ENCODE peak calls at places on chromosomes 5 and 9, in five cellular contexts. P is suprapubic skin, L is A549, T is Panc1, C is Caco-2. O is an unnamed sample. For H3K4me1, the result is how much of the 10 kb centered on the place peaks cover.

GRCh38 chr5:91176288-91177016 is 206.7 kb downstream of the ARRDC3 start:
- DNase-seq in P (no peak), L (no peak), T (no peak), C (peak), O (no peak)

GRCh38 chr9:123327697-123328100 is 28.3 kb upstream of the CRB2 start:
- DNase-seq in P (no peak), L (no peak), T (no peak), C (peak), O (peak)

GRCh38 chr9:100296407-100296806 is 56.3 kb downstream of the TEX10 start:
- DNase-seq in P (no peak), L (no peak), T (no peak), C (no peak), O (no peak)

GRCh38 chr5:33482335-33482734 is 41.6 kb downstream of the TARS1 start:
- DNase-seq in P (no peak), L (no peak), T (no peak), C (no peak), O (no peak)

GRCh38 chr5:59893061-59893435 is 478 bp downstream of the PDE4D start:
- DNase-seq in P (no peak), L (no peak), T (no peak), C (no peak), O (no peak)

GRCh38 chr5:164002653-164003052 is 497.2 kb downstream of the MAT2B start:
- DNase-seq in P (no peak), L (no peak), T (no peak), C (no peak), O (peak)

GRCh38 chr5:78903936-78904335 is 81.2 kb downstream of the ARSB start:
- DNase-seq in P (no peak), L (no peak), T (no peak), C (no peak), O (peak)

GRCh38 chr5:171975262-171975876 is 31.1 kb downstream of the FBXW11 start:
- DNase-seq in P (no peak), L (no peak), T (no peak), C (no peak), O (no peak)

DNA sequence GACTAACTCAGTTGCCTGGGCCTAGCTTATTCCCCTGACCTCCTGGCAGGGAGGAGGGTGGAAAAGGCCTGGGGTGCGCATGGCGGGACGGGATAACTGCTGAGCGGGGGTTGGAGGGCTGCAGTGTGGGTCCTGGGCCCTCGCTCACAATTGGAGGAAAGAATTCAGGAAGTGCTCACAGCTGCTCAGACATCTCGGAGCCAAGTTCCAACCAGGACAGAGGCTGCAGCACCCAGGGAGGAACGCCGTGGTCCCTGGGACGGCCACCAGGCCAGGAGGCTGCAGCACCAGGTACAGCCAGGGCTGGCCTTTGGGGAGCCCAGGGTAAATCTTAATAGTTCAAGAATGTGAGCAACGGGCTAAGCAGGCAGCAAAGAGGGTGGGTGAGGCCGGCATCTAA is at the start of gene SPAAR:
- DNase-seq in P (no peak), L (no peak), T (no peak), C (no peak), O (no peak)
- H3K4me1 ChIP-seq in P (half or more), L (half or more), T (half or more), C (under half), O (under half)

DNA sequence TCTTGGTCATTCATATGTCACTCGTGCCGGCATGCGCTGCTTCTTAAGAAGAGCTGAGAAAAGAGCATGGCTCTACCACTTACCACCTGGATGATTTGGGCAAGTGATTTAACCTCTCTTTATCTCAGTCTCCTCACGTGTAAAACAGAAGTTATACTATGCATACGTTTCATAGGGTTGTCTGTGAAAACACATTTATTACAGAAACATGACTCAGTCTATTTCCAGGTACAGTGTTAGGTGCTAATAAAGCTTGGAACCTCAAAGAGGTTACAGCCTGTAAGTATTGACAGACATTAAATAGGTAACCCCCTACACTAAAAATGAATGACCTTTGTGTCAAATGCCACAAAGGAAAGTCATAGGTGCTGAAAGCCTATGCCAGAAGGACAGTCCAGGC is 43.1 kb downstream of the MED27 start:
- DNase-seq in P (no peak), L (no peak), T (no peak), C (no peak), O (no peak)
- TF ChIP-seq CTCF in P (no peak), L (no peak), T (no peak), C (no peak), O (no peak)

GRCh38 chr9:136511144-136511669 is 28.4 kb upstream of the SEC16A start:
- DNase-seq in P (no peak), L (no peak), T (no peak), C (no peak), O (no peak)
- H3K4me1 ChIP-seq in P (under half), L (under half), T (under half), C (under half), O (under half)

GRCh38 chr5:132677191-132677590 is 3.4 kb downstream of the IL4 start:
- DNase-seq in P (no peak), L (peak), T (peak), C (peak), O (peak)
- TF ChIP-seq CTCF in P (no peak), L (peak), T (no peak), C (peak), O (peak)

GRCh38 chr5:51028394-51028793 is 354.9 kb upstream of the ISL1 start:
- DNase-seq in P (no peak), L (no peak), T (no peak), C (no peak), O (no peak)
- H3K4me1 ChIP-seq in P (under half), L (under half), T (under half), C (under half), O (under half)

DNA sequence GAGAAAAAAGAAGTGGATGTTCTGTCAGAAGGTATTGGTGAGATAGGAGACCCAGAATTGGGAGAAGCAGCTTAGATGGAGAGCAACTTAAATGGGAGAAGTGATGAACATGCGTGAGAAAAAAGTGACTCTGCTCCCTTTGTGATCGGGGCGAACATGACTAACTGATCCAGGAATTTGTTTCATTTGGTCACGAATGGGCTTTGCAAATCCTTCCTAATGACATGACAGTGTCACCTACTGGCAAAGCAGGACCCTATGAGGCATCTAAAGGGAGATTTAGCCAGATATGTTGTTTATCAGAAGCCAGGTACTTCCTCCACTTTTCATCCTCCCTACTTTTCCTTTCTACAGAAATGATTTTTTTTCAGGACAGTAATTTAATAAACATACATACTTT is 787.4 kb upstream of the RGMB start:
- DNase-seq in P (no peak), L (no peak), T (peak), C (peak), O (peak)
- TF ChIP-seq CTCF in P (no peak), L (no peak), T (peak), C (peak), O (peak)

GRCh38 chr9:133892193-133892920 is 99.8 kb downstream of the VAV2 start:
- DNase-seq in P (no peak), L (no peak), T (no peak), C (peak), O (no peak)

GRCh38 chr9:133889498-133890301 is 102.4 kb downstream of the VAV2 start:
- DNase-seq in P (no peak), L (peak), T (no peak), C (no peak), O (peak)

GRCh38 chr9:133893191-133893994 is 98.7 kb downstream of the VAV2 start:
- DNase-seq in P (no peak), L (no peak), T (no peak), C (no peak), O (no peak)

GRCh38 chr9:133890583-133890982 is 101.5 kb downstream of the VAV2 start:
- DNase-seq in P (no peak), L (no peak), T (no peak), C (no peak), O (no peak)

DNA sequence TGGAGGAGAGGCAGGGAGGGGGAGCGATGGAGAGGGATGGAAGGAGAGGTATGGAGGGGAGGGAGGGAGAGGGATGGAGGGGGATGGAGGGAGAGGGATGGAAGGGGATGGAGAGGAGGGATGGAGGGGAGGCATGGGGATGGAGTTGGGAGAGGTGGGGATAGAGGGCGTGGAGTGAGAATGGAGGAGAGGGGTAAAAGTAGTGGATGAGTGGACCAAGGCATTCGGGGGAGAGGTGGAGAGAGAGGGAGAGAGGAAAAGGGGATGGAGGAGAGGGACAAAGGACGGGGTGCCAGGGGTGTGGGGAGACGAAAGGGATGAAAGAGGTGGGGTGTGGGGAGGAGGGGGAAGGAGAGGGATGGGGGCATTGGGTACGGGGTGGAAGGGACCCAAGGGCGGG is 100.4 kb downstream of the VAV2 start:
- DNase-seq in P (no peak), L (no peak), T (no peak), C (no peak), O (no peak)
- H3K4me1 ChIP-seq in P (under half), L (under half), T (under half), C (half or more), O (under half)

O was measured in foreskin keratinocyte.